ENCODE peak calls at places on chromosomes 11 and 22, in nine cellular contexts. H is NCI-H1930; R is H1; Y is OCI-LY7; C is stimulated activated CD8-positive, alpha-beta memory T cell treated with anti-CD3 and anti-CD28 coated beads, Interleukin-15, amount 100 ng/mL, for 1 hour; F is stimulated activated CD4-positive, alpha-beta T cell treated with anti-CD3 and anti-CD28 coated beads, Interleukin-1b, Interleukin-23, amount 100 ng/mL, for 48 hours; O is omental fat pad; V is mammary epithelial cell; S is Calu3. E is an unnamed sample.

GRCh38 chr11:73465019-73465675 is 88.9 kb downstream of the RELT start:
- DNase-seq in S (no peak), R (no peak), V (no peak), H (no peak), F (no peak), C (no peak), O (no peak), Y (no peak), E (no peak)

GRCh38 chr11:102798012-102798746 is at the start of gene MMP1:
- DNase-seq in S (no peak), C (no peak), F (no peak), H (no peak), O (no peak), R (no peak), Y (no peak), V (peak), E (no peak)

GRCh38 chr22:47162865-47163264 is 400.4 kb downstream of the TBC1D22A start:
- DNase-seq in H (no peak), C (no peak), F (no peak), Y (no peak), O (peak), V (no peak), S (no peak), R (no peak), E (no peak)

GRCh38 chr11:6006395-6006794 is 351 bp downstream of the OR56A4 start:
- DNase-seq in C (no peak), H (no peak), O (no peak), F (no peak), Y (no peak), R (no peak), S (no peak), V (peak), E (no peak)

GRCh38 chr11:106369224-106369623 is 291.8 kb downstream of the AASDHPPT start:
- DNase-seq in R (no peak), F (no peak), C (no peak), Y (no peak), H (no peak), V (no peak), O (no peak), S (no peak), E (no peak)

GRCh38 chr22:26610072-26610958 is 7.5 kb downstream of the CRYBB1 start:
- DNase-seq in H (no peak), S (no peak), O (no peak), C (no peak), V (peak), Y (peak), R (no peak), F (peak), E (no peak)

GRCh38 chr11:128828350-128828749 is 38.7 kb downstream of the KCNJ1 start:
- DNase-seq in S (no peak), V (no peak), O (no peak), H (no peak), R (no peak), Y (no peak), F (no peak), C (no peak), E (no peak)

GRCh38 chr11:27622541-27623300 is 77.5 kb downstream of the BDNF start:
- DNase-seq in O (no peak), Y (no peak), F (no peak), H (no peak), C (no peak), R (no peak), S (no peak), V (no peak), E (no peak)

GRCh38 chr11:126232683-126233082 is 21.1 kb downstream of the FAM118B start:
- DNase-seq in Y (no peak), C (no peak), H (no peak), F (no peak), R (no peak), S (no peak), O (no peak), V (no peak), E (no peak)

GRCh38 chr11:114598461-114598860 is 2.9 kb upstream of the NXPE4 start:
- DNase-seq in F (no peak), H (no peak), S (no peak), O (no peak), V (no peak), C (no peak), R (no peak), Y (no peak), E (no peak)

GRCh38 chr11:46296520-46297448 is 19.3 kb downstream of the CREB3L1 start:
- DNase-seq in H (no peak), Y (no peak), S (peak), O (no peak), C (no peak), F (no peak), V (no peak), R (peak), E (no peak)

GRCh38 chr11:90434858-90435257 is 212.0 kb upstream of the CHORDC1 start:
- DNase-seq in V (peak), H (no peak), S (peak), Y (no peak), O (no peak), C (no peak), R (no peak), F (no peak), E (no peak)